ENCODE peak calls at places on chromosomes 2 and 18, in six cellular contexts. E is OCI-LY7, W is psoas muscle, O is fibroblast of lung, V is thoracic aorta, R is PC-3. K is an unnamed sample.
A peak's percentile ranks its signal among the peaks of the same experiment; 100 is the strongest.

GRCh38 chr2:159677654-159678053 is 34.7 kb upstream of the MARCHF7 start:
- DNase-seq in E (no peak), V (no peak), O (peak; percentile 64), R (peak; percentile 30), W (no peak), K (no peak)

GRCh38 chr2:212177724-212178123 is 360.9 kb downstream of the ERBB4 start:
- DNase-seq in O (no peak), V (no peak), E (no peak), W (no peak), R (peak; percentile 9), K (no peak)

GRCh38 chr2:45890094-45890646 is 238.7 kb downstream of the PRKCE start:
- DNase-seq in V (no peak), R (no peak), E (no peak), W (no peak), O (no peak), K (no peak)

GRCh38 chr2:74706741-74707140 is 52.7 kb downstream of the SEMA4F start:
- DNase-seq in E (no peak), V (no peak), R (no peak), O (no peak), W (no peak), K (no peak)

GRCh38 chr18:73509460-73509859 is 638.2 kb downstream of the FBXO15 start:
- DNase-seq in V (no peak), O (peak; percentile 9), W (no peak), E (no peak), R (no peak), K (no peak)

GRCh38 chr2:211062213-211062612 is 505.8 kb downstream of the CPS1 start:
- DNase-seq in E (no peak), W (no peak), O (no peak), R (no peak), V (no peak), K (no peak)

GRCh38 chr2:214856116-214856515 is 46.6 kb upstream of the BARD1 start:
- DNase-seq in W (no peak), V (no peak), O (no peak), R (no peak), E (no peak), K (peak; percentile 3)

GRCh38 chr2:169511818-169512217 is 2.3 kb downstream of the KLHL41 start:
- DNase-seq in O (no peak), V (no peak), R (no peak), W (no peak), E (no peak), K (no peak)

GRCh38 chr18:56651771-56652092 is 573 bp downstream of the WDR7 start:
- DNase-seq in W (no peak), V (no peak), O (no peak), R (peak; percentile 8), E (no peak), K (no peak)

GRCh38 chr2:147937744-147938349 is 82.7 kb downstream of the ORC4 start:
- DNase-seq in W (no peak), R (peak; percentile 56), O (peak; percentile 61), E (peak; percentile 41), V (no peak), K (peak; percentile 9)

GRCh38 chr2:189440644-189440946 is 679 bp upstream of the WDR75 start:
- DNase-seq in W (no peak), V (no peak), O (no peak), R (no peak), E (no peak), K (peak; percentile 22)

GRCh38 chr2:236903978-236904377 is 181.7 kb upstream of the COPS8 start:
- DNase-seq in E (no peak), W (no peak), V (no peak), O (peak; percentile 11), R (no peak), K (no peak)

GRCh38 chr2:235463893-235464292 is 29.9 kb upstream of the AGAP1 start:
- DNase-seq in V (no peak), R (no peak), E (no peak), O (no peak), W (no peak), K (no peak)

GRCh38 chr2:59893612-59894011 is 659.8 kb downstream of the BCL11A start:
- DNase-seq in W (no peak), V (no peak), O (no peak), R (no peak), E (no peak), K (no peak)

GRCh38 chr2:53970898-53971681 is at the start of gene PSME4:
- DNase-seq in O (peak; percentile 86), W (peak; percentile 98), V (peak; percentile 81), R (peak; percentile 85), E (peak; percentile 91), K (peak; percentile 88)
- H3K27ac ChIP-seq in O (peak within 1 kb of the TSS; percentile 99), W (peak within 1 kb of the TSS; percentile 94), V (peak within 1 kb of the TSS; percentile 99), R (peak within 1 kb of the TSS; percentile 58), E (peak within 1 kb of the TSS; percentile 60), K (peak within 1 kb of the TSS; percentile 92)

GRCh38 chr2:47032773-47033101 is 117.1 kb upstream of the MCFD2 start:
- DNase-seq in R (no peak), V (no peak), W (no peak), E (no peak), O (no peak), K (no peak)
- H3K27ac ChIP-seq in R (peak overlapping the region; percentile 96), V (peak overlapping the region; percentile 99), W (peak overlapping the region; percentile 93), E (no peak overlapping the region), O (peak overlapping the region; percentile 98), K (peak overlapping the region; percentile 99)

GRCh38 chr2:69309336-69310048 is 77.5 kb downstream of the GFPT1 start:
- DNase-seq in W (no peak), E (no peak), O (peak; percentile 80), R (peak; percentile 38), V (no peak), K (no peak)

GRCh38 chr2:69306897-69307695 is 79.9 kb downstream of the GFPT1 start:
- DNase-seq in V (peak; percentile 45), O (peak; percentile 79), E (peak; percentile 59), R (peak; percentile 78), W (peak; percentile 91), K (peak; percentile 70)

GRCh38 chr2:69306612-69306896 is 80.5 kb downstream of the GFPT1 start:
- DNase-seq in R (no peak), E (no peak), V (no peak), W (no peak), O (no peak), K (no peak)

GRCh38 chr2:69307696-69308064 is 79.3 kb downstream of the GFPT1 start:
- DNase-seq in W (no peak), R (no peak), O (no peak), E (no peak), V (no peak), K (no peak)

DNA sequence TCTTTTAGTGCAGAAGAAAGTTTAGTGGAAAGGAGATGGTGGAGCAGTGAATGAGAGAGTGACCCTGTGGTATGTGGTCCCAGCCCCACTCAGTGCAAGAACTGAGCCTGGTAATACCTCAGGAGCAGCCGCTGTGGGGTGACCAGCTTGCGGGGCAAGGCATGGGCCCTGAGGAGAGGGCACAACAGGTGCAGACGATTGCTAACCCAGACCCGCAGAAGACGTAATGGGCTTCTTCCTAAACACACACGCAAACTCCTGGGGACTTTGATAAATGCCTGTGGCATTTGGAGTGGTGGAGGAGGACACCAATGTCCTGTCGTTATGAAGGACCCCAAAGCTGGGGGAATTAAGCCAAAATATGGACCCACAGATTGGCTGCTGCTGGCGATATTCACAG is 78.7 kb downstream of the GFPT1 start:
- DNase-seq in V (no peak), W (no peak), O (no peak), R (no peak), E (no peak), K (no peak)
- H3K27ac ChIP-seq in V (peak overlapping the region; percentile 92), W (no peak overlapping the region), O (no peak overlapping the region), R (no peak overlapping the region), E (no peak overlapping the region), K (peak overlapping the region; percentile 65)

DNA sequence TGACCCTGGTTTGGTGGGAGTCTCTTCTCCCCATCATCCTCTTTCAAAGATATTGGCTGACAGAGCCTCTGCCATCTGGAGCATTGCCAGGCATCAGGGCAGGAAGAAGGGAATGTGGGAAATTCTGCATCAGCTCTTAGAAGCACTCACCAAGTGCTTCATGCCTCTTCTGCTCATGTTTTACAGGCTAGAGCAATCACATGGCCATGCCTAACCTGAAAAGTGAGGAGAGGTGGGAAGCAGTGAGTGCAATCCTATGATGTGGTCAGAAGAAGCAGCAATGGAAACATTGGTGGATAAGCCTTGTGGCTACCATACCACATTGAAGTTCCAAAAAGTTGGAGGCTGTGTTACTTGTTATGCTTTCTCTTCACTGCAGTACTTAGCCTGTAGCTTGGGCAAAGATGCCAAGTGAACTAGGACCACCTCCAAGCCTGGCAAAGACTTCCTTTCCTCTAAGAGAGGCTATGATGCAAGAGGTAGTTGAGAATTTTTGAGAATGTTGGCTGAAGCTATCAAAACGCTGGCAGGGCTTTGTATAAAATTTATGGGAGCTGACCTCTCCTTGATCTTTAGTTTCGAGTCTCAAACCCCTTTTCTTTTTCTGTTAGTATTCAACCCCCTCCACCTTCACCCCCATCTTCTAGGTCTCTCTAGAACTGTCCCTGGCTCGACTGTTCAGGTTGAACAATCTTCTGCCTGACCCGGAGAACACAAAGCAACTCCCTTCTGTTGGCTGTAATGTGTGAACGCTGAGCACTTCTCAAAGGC is 64.2 kb downstream of the BCL2L11 start:
- DNase-seq in O (no peak), R (no peak), W (no peak), V (no peak), E (no peak), K (no peak)
- H3K27ac ChIP-seq in O (no peak overlapping the region), R (no peak overlapping the region), W (peak overlapping the region; percentile 9), V (peak overlapping the region; percentile 49), E (no peak overlapping the region), K (no peak overlapping the region)

DNA sequence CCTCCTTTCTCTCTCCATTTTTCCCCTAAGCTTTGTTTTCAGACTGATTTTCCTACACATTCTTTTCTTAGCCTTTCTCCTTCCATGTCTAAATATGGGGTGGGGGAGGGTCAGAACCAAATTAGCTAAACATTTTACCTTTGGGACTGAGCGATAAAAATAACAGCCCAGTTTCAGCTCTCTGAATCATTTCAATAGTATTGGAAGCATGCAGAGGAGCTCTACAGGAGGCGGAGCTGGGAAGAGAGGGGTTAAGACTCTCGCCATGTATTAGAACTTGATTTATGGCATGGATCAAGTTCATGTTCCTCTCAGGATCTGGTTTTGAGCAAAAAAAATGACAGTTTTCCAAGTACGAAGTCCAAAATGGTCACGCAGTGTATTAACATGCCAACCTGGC is 109.1 kb downstream of the CPO start:
- DNase-seq in E (no peak), V (no peak), O (no peak), W (no peak), R (no peak), K (no peak)
- H3K27ac ChIP-seq in E (no peak overlapping the region), V (peak overlapping the region; percentile 39), O (no peak overlapping the region), W (no peak overlapping the region), R (no peak overlapping the region), K (no peak overlapping the region)

K was measured in RWPE1.